ENCODE peak calls at places on chromosome 20, in five cellular contexts. D, Y, H, C and W are unnamed samples.

GRCh38 chr20:6178537-6178936 is 55.7 kb upstream of the FERMT1 start:
- DNase-seq in D (no peak), Y (no peak), H (no peak), C (no peak), W (peak)

GRCh38 chr20:45991616-45992015 is 17.1 kb upstream of the MMP9 start:
- DNase-seq in D (no peak), Y (no peak), H (peak), C (no peak), W (no peak)

GRCh38 chr20:48745330-48745729 is 82.5 kb downstream of the PREX1 start:
- DNase-seq in D (no peak), Y (no peak), H (no peak), C (no peak), W (no peak)

GRCh38 chr20:32429343-32429742 is 71.2 kb downstream of the ASXL1 start:
- DNase-seq in D (no peak), Y (no peak), H (no peak), C (no peak), W (no peak)

GRCh38 chr20:63823691-63824311 is 7.3 kb downstream of the ZBTB46 start:
- DNase-seq in D (no peak), Y (no peak), H (no peak), C (no peak), W (no peak)

GRCh38 chr20:12210591-12210990 is 292.9 kb downstream of the BTBD3 start:
- DNase-seq in D (no peak), Y (no peak), H (no peak), C (no peak), W (no peak)

GRCh38 chr20:32930181-32930580 is 71.5 kb downstream of the EFCAB8 start:
- DNase-seq in D (no peak), Y (no peak), H (no peak), C (no peak), W (no peak)

GRCh38 chr20:25865715-25866656 is 169.3 kb upstream of the ZNF337 start:
- DNase-seq in D (peak), Y (peak), H (peak), C (peak), W (peak)

GRCh38 chr20:14925286-14925685 is 587.9 kb upstream of the FLRT3 start:
- DNase-seq in D (no peak), Y (no peak), H (no peak), C (no peak), W (peak)

GRCh38 chr20:60037120-60037499 is 78.9 kb downstream of the CDH26 start:
- DNase-seq in D (no peak), Y (no peak), H (no peak), C (no peak), W (no peak)

GRCh38 chr20:18276821-18277220 is 11.5 kb upstream of the ZNF133 start:
- DNase-seq in D (peak), Y (peak), H (peak), C (no peak), W (peak)

GRCh38 chr20:46559685-46560440 is 9.4 kb upstream of the OCSTAMP start:
- DNase-seq in D (no peak), Y (no peak), H (no peak), C (no peak), W (no peak)

GRCh38 chr20:13458860-13459451 is 179.8 kb downstream of the TASP1 start:
- DNase-seq in D (no peak), Y (no peak), H (no peak), C (no peak), W (peak)

GRCh38 chr20:21101453-21102251 is 4.5 kb downstream of the LINC00237 start:
- DNase-seq in D (no peak), Y (no peak), H (peak), C (no peak), W (no peak)

GRCh38 chr20:22825076-22825475 is 210.0 kb upstream of the SSTR4 start:
- DNase-seq in D (no peak), Y (no peak), H (no peak), C (no peak), W (peak)

GRCh38 chr20:22315771-22316170 is 268.6 kb downstream of the FOXA2 start:
- DNase-seq in D (no peak), Y (no peak), H (no peak), C (no peak), W (no peak)

GRCh38 chr20:34872604-34873224 is at the start of gene GGT7:
- DNase-seq in D (peak), Y (peak), H (peak), C (peak), W (peak)

GRCh38 chr20:54043044-54043967 is 27.1 kb downstream of the BCAS1 start:
- DNase-seq in D (no peak), Y (no peak), H (no peak), C (peak), W (no peak)
- TF ChIP-seq CTCF in D (no peak), Y (no peak), H (no peak), C (no peak), W (no peak)

DNA sequence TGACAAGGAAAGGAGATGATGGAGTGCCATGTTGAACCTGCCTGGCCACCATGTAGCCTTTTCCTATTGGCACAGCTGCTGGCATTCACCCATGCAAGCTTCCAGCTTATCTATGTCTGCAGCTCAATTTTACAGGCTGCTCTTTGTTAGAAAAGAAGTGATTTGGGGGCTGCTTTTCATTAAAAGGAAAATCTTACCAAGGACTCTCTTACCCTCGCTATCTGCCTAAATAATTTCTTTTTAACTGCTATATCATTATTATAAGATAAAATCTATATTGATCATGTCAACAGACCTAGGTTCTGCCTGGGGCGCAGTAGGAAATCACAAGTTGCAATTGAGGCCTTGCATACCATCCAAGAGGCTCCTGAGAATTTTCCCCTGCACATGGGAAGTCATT is 167.2 kb downstream of the SYNDIG1 start:
- DNase-seq in D (no peak), Y (no peak), H (no peak), C (no peak), W (no peak)
- H3K27ac ChIP-seq in D (no peak), Y (no peak), H (no peak), C (no peak), W (no peak)

GRCh38 chr20:137668-138131 is 4.7 kb upstream of the DEFB126 start:
- DNase-seq in D (no peak), Y (no peak), H (no peak), C (no peak), W (no peak)
- TF ChIP-seq CTCF in D (no peak), Y (no peak), H (peak), C (no peak), W (peak)

GRCh38 chr20:44896583-44896982 is 11.1 kb downstream of the YWHAB start:
- DNase-seq in D (no peak), Y (no peak), H (no peak), C (no peak), W (no peak)
- H3K27ac ChIP-seq in D (no peak), Y (no peak), H (peak), C (no peak), W (no peak)

GRCh38 chr20:10094566-10095173 is 59.9 kb downstream of the ANKEF1 start:
- DNase-seq in D (no peak), Y (no peak), H (no peak), C (no peak), W (no peak)
- TF ChIP-seq CTCF in D (no peak), Y (no peak), H (no peak), C (no peak), W (no peak)